ENCODE peak calls at places on chromosomes 3 and 15, in seven cellular contexts. Z, P, E, U, L, A and J are unnamed samples.

GRCh38 chr15:88132499-88132898 is 124.0 kb downstream of the NTRK3 start:
- DNase-seq in P (no peak), A (no peak), Z (no peak), L (no peak), E (no peak), U (no peak), J (no peak)

GRCh38 chr3:46985588-46985987 is 6.1 kb downstream of the NBEAL2 start:
- DNase-seq in Z (no peak), A (no peak), L (no peak), P (no peak), U (no peak), E (no peak), J (no peak)

GRCh38 chr15:40243126-40243810 is 4.4 kb downstream of the PAK6 start:
- DNase-seq in U (no peak), Z (no peak), P (no peak), A (no peak), E (no peak), L (no peak), J (no peak)

GRCh38 chr15:70195808-70196304 is 98.1 kb upstream of the TLE3 start:
- DNase-seq in E (peak; percentile 86), U (no peak), Z (peak; percentile 41), L (peak; percentile 84), P (no peak), A (peak; percentile 81), J (no peak)

GRCh38 chr3:112308151-112308911 is 14.3 kb upstream of the SLC9C1 start:
- DNase-seq in Z (no peak), L (peak; percentile 54), U (no peak), A (no peak), E (peak; percentile 46), P (no peak), J (no peak)

GRCh38 chr3:127185268-127185667 is 7.7 kb upstream of the PRR23E start:
- DNase-seq in L (no peak), A (no peak), P (no peak), U (no peak), Z (no peak), E (no peak), J (no peak)

GRCh38 chr15:74893627-74894026 is 3.8 kb downstream of the MPI start:
- DNase-seq in E (no peak), A (no peak), Z (no peak), P (peak; percentile 75), L (no peak), U (peak; percentile 32), J (no peak)

GRCh38 chr3:50671331-50671730 is 3.4 kb upstream of the DOCK3 start:
- DNase-seq in A (peak; percentile 25), U (no peak), Z (no peak), L (peak; percentile 83), E (no peak), P (no peak), J (no peak)

GRCh38 chr3:126659915-126660886 is 5.3 kb upstream of the TXNRD3 start:
- DNase-seq in U (no peak), E (no peak), P (no peak), L (no peak), Z (no peak), A (no peak), J (no peak)

GRCh38 chr3:64621726-64622400 is 65.9 kb downstream of the ADAMTS9 start:
- DNase-seq in A (no peak), E (no peak), Z (no peak), L (no peak), U (no peak), P (no peak), J (no peak)

GRCh38 chr3:149534671-149535394 is 60.3 kb downstream of the TM4SF4 start:
- DNase-seq in P (no peak), U (no peak), E (no peak), A (no peak), Z (no peak), L (peak; percentile 26), J (peak; percentile 41)

GRCh38 chr3:155741598-155741997 is 3.3 kb downstream of the PLCH1 start:
- DNase-seq in P (no peak), E (no peak), U (no peak), L (no peak), A (no peak), Z (no peak), J (no peak)

GRCh38 chr15:85296615-85297402 is 83.6 kb upstream of the AKAP13 start:
- DNase-seq in Z (peak; percentile 86), E (peak; percentile 68), P (peak; percentile 75), U (peak; percentile 44), L (peak; percentile 83), A (peak; percentile 72), J (peak; percentile 30)

GRCh38 chr3:190065204-190065603 is 55.5 kb downstream of the P3H2 start:
- DNase-seq in A (no peak), E (no peak), L (no peak), P (no peak), U (no peak), Z (peak; percentile 37), J (no peak)

GRCh38 chr15:92902020-92902419 is 1.9 kb downstream of the CHD2 start:
- DNase-seq in A (no peak), P (no peak), Z (no peak), U (no peak), L (no peak), E (no peak), J (no peak)

GRCh38 chr3:77626157-77626556 is 586.3 kb downstream of the ROBO2 start:
- DNase-seq in P (no peak), A (no peak), Z (no peak), E (no peak), L (no peak), U (no peak), J (no peak)

GRCh38 chr3:102447272-102447671 is 12.5 kb downstream of the ZPLD1 start:
- DNase-seq in P (no peak), L (no peak), A (peak; percentile 42), Z (no peak), U (no peak), E (no peak), J (no peak)

GRCh38 chr15:27675571-27675970 is 423.5 kb downstream of the OCA2 start:
- DNase-seq in A (no peak), E (no peak), U (no peak), L (no peak), P (no peak), Z (no peak), J (no peak)

GRCh38 chr3:136547293-136547692 is 204.9 kb downstream of the STAG1 start:
- DNase-seq in A (peak; percentile 7), Z (no peak), L (no peak), P (no peak), U (no peak), E (no peak), J (no peak)

GRCh38 chr15:63509056-63509696 is 4.8 kb downstream of the USP3 start:
- DNase-seq in P (no peak), Z (no peak), E (no peak), L (no peak), U (no peak), A (no peak), J (no peak)

GRCh38 chr3:147940846-147941245 is 531.7 kb downstream of the ZIC1 start:
- DNase-seq in A (no peak), E (no peak), P (no peak), L (no peak), U (no peak), Z (no peak), J (no peak)

GRCh38 chr15:29090617-29091466 is 178.8 kb downstream of the NSMCE3 start:
- DNase-seq in A (peak; percentile 41), U (peak; percentile 36), L (no peak), E (no peak), P (peak; percentile 31), Z (no peak), J (peak; percentile 26)

GRCh38 chr15:44584162-44584749 is 47.3 kb downstream of the EIF3J start:
- DNase-seq in P (peak; percentile 52), L (no peak), A (no peak), Z (peak; percentile 47), E (no peak), U (peak; percentile 56), J (no peak)

DNA sequence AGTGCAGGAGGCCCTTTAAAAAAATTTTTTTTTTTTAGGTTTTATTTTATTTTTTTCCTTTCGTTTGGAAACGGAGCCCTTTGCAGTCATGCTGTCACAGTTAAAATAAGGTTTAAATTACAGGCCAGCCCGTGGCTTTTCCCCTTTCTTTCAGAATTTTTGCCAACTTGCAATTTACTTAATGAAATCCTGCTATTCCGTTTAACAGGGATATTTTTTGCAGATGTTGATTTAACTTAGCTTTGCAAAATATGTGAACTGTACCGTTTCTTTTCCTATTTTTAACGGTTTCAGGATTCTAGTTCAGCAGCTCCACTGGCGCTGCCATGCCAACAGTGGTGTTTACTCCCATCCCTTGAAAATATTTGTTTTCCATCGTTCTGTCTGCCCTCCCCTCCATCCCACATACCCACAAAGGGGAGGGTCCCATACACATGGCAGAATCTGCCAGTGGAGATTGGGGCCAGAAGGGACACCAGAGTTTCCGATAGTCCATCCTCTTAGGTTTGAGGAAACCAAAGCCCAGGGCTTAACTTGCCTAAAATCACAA is 54.3 kb downstream of the SMAD6 start:
- DNase-seq in L (no peak), Z (no peak), P (no peak), U (no peak), E (no peak), A (no peak), J (no peak)
- H3K27ac ChIP-seq in L (no peak overlapping the region), Z (no peak overlapping the region), P (no peak overlapping the region), U (no peak overlapping the region), E (no peak overlapping the region), A (no peak overlapping the region), J (no peak overlapping the region)

GRCh38 chr3:37506968-37507535 is 332.7 kb upstream of the LRRFIP2 start:
- DNase-seq in E (no peak), P (no peak), Z (no peak), A (no peak), U (no peak), L (no peak), J (no peak)
- H3K27ac ChIP-seq in E (no peak overlapping the region), P (no peak overlapping the region), Z (no peak overlapping the region), A (no peak overlapping the region), U (no peak overlapping the region), L (no peak overlapping the region), J (no peak overlapping the region)

GRCh38 chr3:19946832-19947548 is at the start of gene RAB5A:
- DNase-seq in E (peak; percentile 97), P (peak; percentile 98), U (peak; percentile 96), L (peak; percentile 97), Z (peak; percentile 99), A (peak; percentile 90), J (peak; percentile 95)
- H3K27ac ChIP-seq in E (peak within 1 kb of the TSS; percentile 96), P (peak within 1 kb of the TSS; percentile 98), U (peak within 1 kb of the TSS; percentile 94), L (peak within 1 kb of the TSS; percentile 92), Z (peak within 1 kb of the TSS; percentile 99), A (peak within 1 kb of the TSS; percentile 99), J (peak within 1 kb of the TSS; percentile 91)

DNA sequence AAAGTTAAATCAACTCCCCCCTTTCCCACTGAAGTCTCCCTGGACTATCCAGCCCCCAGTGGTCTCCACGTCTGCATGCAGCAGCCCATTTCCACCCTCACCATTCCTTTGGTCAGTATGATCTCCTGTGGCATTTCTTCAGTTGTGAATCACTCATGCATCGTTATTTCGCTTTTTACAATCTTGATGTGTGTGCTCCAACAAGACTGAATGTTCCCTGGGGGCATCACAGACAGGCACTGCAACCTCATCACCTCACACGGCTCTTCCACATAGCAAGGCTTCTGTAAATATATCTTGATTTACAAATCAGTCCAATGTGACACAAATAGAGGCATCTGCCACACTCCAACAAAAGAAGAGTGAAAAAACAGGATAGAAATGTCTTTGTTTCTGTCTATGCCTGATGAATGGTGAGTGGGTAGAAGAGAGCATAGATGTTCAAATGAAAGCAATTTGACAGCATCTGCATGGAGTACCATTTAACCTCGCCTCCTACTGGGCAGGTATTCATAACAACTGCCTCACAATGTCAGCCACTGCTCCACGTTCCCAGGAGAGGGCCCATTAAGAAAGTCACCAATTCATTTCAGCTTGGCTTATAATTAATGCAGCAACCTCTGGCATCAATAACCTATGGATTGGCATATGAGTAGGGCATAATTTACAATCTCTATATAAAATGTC is 5.2 kb downstream of the HEG1 start:
- DNase-seq in A (no peak), P (no peak), Z (no peak), E (no peak), L (no peak), U (no peak), J (no peak)
- H3K27ac ChIP-seq in A (no peak overlapping the region), P (peak overlapping the region; percentile 73), Z (no peak overlapping the region), E (no peak overlapping the region), L (no peak overlapping the region), U (peak overlapping the region; percentile 86), J (peak overlapping the region; percentile 60)